ENCODE peak calls at places on chromosomes 1 and 21, in six cellular contexts. T is RWPE2, E is hepatocyte, D is lung, Z is cardiac muscle cell, K is HCT116. P is an unnamed sample.
A peak's percentile ranks its signal among the peaks of the same experiment; 100 is the strongest.

GRCh38 chr1:178341218-178341956 is 155.4 kb downstream of the CLEC20A start:
- DNase-seq in D (peak; percentile 78), Z (peak; percentile 91), E (peak; percentile 77), K (peak; percentile 68), T (peak; percentile 92), P (peak; percentile 63)

GRCh38 chr1:88851303-88852063 is 39.9 kb downstream of the GTF2B start:
- DNase-seq in Z (no peak), K (no peak), D (no peak), E (no peak), T (no peak), P (no peak)

GRCh38 chr1:208269338-208269666 is 25.1 kb upstream of the PLXNA2 start:
- DNase-seq in E (no peak), K (no peak), Z (peak; percentile 7), D (no peak), T (no peak), P (no peak)

GRCh38 chr1:115495603-115496002 is 146.2 kb upstream of the VANGL1 start:
- DNase-seq in E (no peak), T (no peak), K (no peak), Z (no peak), D (no peak), P (no peak)

GRCh38 chr1:160853756-160854155 is 8.9 kb downstream of the CD244 start:
- DNase-seq in E (no peak), D (no peak), K (no peak), T (no peak), Z (no peak), P (no peak)

GRCh38 chr1:9784508-9785133 is 39.1 kb downstream of the CLSTN1 start:
- DNase-seq in E (peak; percentile 77), T (no peak), K (peak; percentile 58), Z (peak; percentile 70), D (peak; percentile 41), P (peak; percentile 77)

GRCh38 chr1:93194231-93194630 is 13.7 kb downstream of the CCDC18 start:
- DNase-seq in K (no peak), T (no peak), E (no peak), D (no peak), Z (no peak), P (no peak)

GRCh38 chr1:227769047-227769446 is 33.8 kb downstream of the SNAP47 start:
- DNase-seq in K (no peak), D (no peak), Z (no peak), E (no peak), T (no peak), P (no peak)

GRCh38 chr21:32372755-32373154 is 20.1 kb downstream of the URB1 start:
- DNase-seq in D (no peak), Z (peak; percentile 41), E (no peak), T (no peak), K (no peak), P (no peak)

GRCh38 chr1:18939398-18940302 is 16.8 kb downstream of the IFFO2 start:
- DNase-seq in K (no peak), Z (peak; percentile 46), D (no peak), T (no peak), E (no peak), P (no peak)

GRCh38 chr1:26546375-26546774 is 16.8 kb downstream of the RPS6KA1 start:
- DNase-seq in E (no peak), D (no peak), K (no peak), T (no peak), Z (no peak), P (no peak)

GRCh38 chr1:94614980-94615379 is 73.4 kb upstream of the F3 start:
- DNase-seq in K (no peak), D (no peak), Z (no peak), E (no peak), T (no peak), P (no peak)

GRCh38 chr1:89708727-89709375 is 75.9 kb downstream of the LRRC8C start:
- DNase-seq in Z (no peak), E (no peak), D (no peak), T (no peak), K (no peak), P (no peak)

GRCh38 chr1:179968284-179968993 is 13.8 kb downstream of the CEP350 start:
- DNase-seq in E (no peak), D (no peak), Z (no peak), K (no peak), T (no peak), P (no peak)

GRCh38 chr1:20048563-20048962 is 21.4 kb upstream of the PLA2G5 start:
- DNase-seq in D (no peak), E (no peak), T (no peak), Z (no peak), K (no peak), P (no peak)
- H3K9me3 ChIP-seq in D (no peaks in the 10 kb centered on the region), E (peaks cover 3% of the 10 kb centered on the region), T (peaks cover 9% of the 10 kb centered on the region), Z (no peaks in the 10 kb centered on the region), K (peaks cover 3% of the 10 kb centered on the region), P (no peaks in the 10 kb centered on the region)

DNA sequence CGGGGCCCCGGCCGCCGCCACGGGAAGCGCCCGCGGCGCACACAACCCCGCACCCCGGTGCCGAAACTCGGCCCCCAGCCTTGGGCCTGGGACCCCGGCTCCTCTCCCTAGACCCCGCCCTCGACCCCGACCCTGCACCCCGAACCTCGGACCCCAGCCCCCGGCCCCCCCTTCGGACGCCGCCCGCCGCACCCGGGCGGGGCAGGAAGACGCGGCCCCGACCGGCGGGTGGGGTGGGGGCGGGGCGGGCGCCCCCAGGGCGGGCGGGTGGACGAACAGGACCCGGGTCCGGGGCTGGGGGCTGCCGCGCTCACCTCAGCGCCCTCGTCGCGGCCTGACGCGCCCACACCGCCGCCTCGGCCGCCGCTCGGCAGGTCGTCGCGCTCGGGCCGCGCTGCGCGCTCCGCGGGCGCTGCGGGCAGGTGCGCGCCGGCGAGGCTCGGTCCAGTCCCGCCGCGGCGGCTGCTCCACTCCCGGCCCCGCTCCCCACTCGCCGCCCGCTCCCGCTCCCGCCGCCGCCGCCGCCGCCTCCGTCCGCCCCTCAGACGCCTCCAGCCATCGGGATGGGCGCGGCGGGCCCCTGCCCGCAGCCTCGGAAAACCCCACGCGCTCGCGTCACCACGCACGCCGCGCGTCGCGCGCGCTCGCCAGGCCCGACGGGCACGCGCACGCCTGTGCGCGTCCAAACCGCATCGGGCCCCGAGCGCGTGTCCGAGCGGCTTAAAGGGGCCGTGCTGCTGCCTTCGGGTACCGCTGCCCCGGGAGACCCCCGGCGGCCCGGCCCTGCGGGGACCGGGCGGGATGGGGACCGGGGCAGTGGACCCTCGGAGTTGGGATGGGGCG is at the start of gene GNB1:
- DNase-seq in T (peak; percentile 77), E (peak; percentile 96), D (peak; percentile 86), Z (peak; percentile 93), K (peak; percentile 72), P (peak; percentile 88)
- H3K4me1 ChIP-seq in T (peaks cover 31% of the 10 kb centered on the region), E (peaks cover 47% of the 10 kb centered on the region), D (peaks cover 9% of the 10 kb centered on the region), Z (peaks cover 28% of the 10 kb centered on the region), K (peaks cover 35% of the 10 kb centered on the region), P (peaks cover 62% of the 10 kb centered on the region)

GRCh38 chr21:9738527-9738926 is 782.9 kb upstream of the TPTE start:
- DNase-seq in E (no peak), K (no peak), T (no peak), Z (no peak), D (peak; percentile 28), P (no peak)

GRCh38 chr21:9739240-9739639 is 782.1 kb upstream of the TPTE start:
- DNase-seq in K (no peak), Z (no peak), D (peak; percentile 27), E (no peak), T (no peak), P (no peak)

GRCh38 chr21:9735421-9735961 is 785.9 kb upstream of the TPTE start:
- DNase-seq in Z (no peak), T (no peak), D (peak; percentile 30), K (no peak), E (no peak), P (no peak)

GRCh38 chr21:9741343-9741742 is 780.0 kb upstream of the TPTE start:
- DNase-seq in E (no peak), Z (no peak), T (no peak), K (no peak), D (peak; percentile 25), P (no peak)

DNA sequence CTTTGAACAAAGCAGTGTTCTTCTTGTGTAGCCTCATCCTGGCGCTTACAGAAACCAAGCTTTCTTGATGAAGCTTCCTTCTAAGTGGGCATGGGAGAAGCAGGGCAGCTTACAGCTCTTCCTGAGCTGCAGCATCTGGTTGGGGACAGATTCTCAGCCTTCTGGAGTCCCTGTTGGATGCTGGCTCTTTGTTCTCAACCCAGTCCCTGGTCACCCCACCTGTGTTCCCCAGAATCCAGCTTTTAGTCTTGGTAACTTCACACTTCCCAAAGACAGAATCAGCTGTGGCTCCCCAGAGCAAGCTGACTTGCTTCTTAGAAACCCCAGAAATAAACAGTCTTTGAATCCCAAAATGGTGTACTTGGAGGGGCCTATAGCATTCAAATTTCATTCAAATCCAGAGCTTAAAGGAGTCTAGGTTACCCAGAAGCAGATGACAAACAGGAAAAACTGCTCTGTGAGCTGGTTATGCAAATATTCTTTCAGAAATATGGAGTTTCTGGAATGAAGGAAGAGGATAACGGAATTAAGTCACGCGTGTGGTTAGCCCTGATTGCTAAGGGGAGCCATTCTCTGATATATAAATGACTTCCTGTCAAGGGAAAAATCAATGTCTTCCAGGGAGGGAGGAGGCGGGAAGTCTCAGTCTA is 783.4 kb upstream of the TPTE start:
- DNase-seq in E (no peak), K (no peak), D (peak; percentile 25), T (no peak), Z (no peak), P (no peak)
- H3K9me3 ChIP-seq in E (peaks cover 38% of the 10 kb centered on the region), K (peaks cover 60% of the 10 kb centered on the region), D (no peaks in the 10 kb centered on the region), T (peaks cover 14% of the 10 kb centered on the region), Z (peaks cover 2% of the 10 kb centered on the region), P (no peaks in the 10 kb centered on the region)

GRCh38 chr1:209770636-209771415 is 13.5 kb downstream of the C1orf74 start:
- DNase-seq in D (no peak), Z (no peak), K (no peak), E (no peak), T (no peak), P (no peak)
- H3K4me1 ChIP-seq in D (peaks cover 7% of the 10 kb centered on the region), Z (peaks cover 15% of the 10 kb centered on the region), K (no peaks in the 10 kb centered on the region), E (peaks cover 5% of the 10 kb centered on the region), T (peaks cover 12% of the 10 kb centered on the region), P (peaks cover 15% of the 10 kb centered on the region)

GRCh38 chr1:247741756-247742155 is 3.3 kb downstream of the OR14K1 start:
- DNase-seq in Z (no peak), K (no peak), T (no peak), E (no peak), D (no peak), P (no peak)
- H3K9me3 ChIP-seq in Z (no peaks in the 10 kb centered on the region), K (peaks cover 4% of the 10 kb centered on the region), T (peaks cover 2% of the 10 kb centered on the region), E (no peaks in the 10 kb centered on the region), D (no peaks in the 10 kb centered on the region), P (no peaks in the 10 kb centered on the region)

DNA sequence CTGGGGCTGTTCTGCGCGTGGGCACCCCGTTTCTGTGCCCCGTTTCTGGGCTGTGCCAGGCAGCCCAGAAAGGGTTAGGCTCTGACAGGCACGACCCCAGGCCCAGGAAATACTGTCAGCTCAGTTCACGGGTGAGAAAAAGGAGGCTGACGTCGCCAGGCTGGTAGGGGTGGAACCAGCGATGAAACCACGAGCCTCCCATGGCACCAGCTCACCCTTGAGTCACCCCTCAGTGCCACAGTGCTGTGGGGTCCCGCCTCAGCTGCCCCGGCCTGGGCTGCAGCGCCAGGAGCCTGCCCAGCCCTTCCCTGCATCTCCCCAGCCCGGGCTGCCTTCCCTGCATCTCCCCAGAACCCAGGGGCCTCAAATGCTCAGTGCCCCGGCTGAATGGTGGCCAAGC is 11.5 kb downstream of the MEGF6 start:
- DNase-seq in D (no peak), T (no peak), Z (no peak), E (no peak), K (no peak), P (no peak)
- H3K4me1 ChIP-seq in D (no peaks in the 10 kb centered on the region), T (no peaks in the 10 kb centered on the region), Z (peaks cover 17% of the 10 kb centered on the region), E (peaks cover 15% of the 10 kb centered on the region), K (no peaks in the 10 kb centered on the region), P (peaks cover 12% of the 10 kb centered on the region)

DNA sequence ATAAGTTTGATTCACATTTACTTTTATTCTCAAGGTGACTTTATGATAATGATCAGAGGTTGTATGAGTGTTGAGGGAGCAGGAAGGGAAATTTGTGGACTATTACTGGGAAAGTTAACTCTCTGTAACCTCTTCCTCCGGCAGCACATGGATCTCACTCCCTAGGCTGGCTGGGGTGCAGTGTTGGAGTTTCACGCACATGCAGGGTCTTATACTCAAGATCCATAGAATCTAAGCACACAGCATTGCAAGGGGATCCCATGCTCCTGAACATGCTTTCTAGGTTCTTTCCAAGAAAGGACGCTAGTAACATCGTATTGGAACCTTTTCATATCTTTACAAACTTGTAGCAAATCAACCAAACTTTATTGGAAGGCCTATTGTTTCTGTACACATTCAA is 757.6 kb upstream of the TPTE start:
- DNase-seq in K (no peak), T (no peak), Z (no peak), D (no peak), E (no peak), P (no peak)
- H3K9me3 ChIP-seq in K (peaks cover 73% of the 10 kb centered on the region), T (peaks cover 15% of the 10 kb centered on the region), Z (peaks cover 26% of the 10 kb centered on the region), D (no peaks in the 10 kb centered on the region), E (peaks cover 40% of the 10 kb centered on the region), P (no peaks in the 10 kb centered on the region)